ENCODE peak calls at places on chromosomes 12 and 14, in five cellular contexts. B, L, I, F and O are unnamed samples.

GRCh38 chr14:105279642-105280361 is 21.0 kb downstream of the BRF1 start:
- DNase-seq in B (no peak), L (no peak), I (no peak), F (no peak), O (no peak)

GRCh38 chr12:30830751-30831150 is 76.0 kb upstream of the CAPRIN2 start:
- DNase-seq in B (no peak), L (no peak), I (no peak), F (no peak), O (no peak)

GRCh38 chr12:114975974-114976310 is 292.0 kb upstream of the TBX3 start:
- DNase-seq in B (no peak), L (no peak), I (no peak), F (no peak), O (no peak)

GRCh38 chr14:61462566-61463195 is 141.3 kb downstream of the PRKCH start:
- DNase-seq in B (peak), L (no peak), I (no peak), F (peak), O (peak)

GRCh38 chr12:67441736-67442346 is 172.7 kb downstream of the CAND1 start:
- DNase-seq in B (peak), L (peak), I (peak), F (peak), O (peak)

GRCh38 chr12:65518771-65519170 is 240.3 kb downstream of the MSRB3 start:
- DNase-seq in B (no peak), L (no peak), I (no peak), F (no peak), O (no peak)

GRCh38 chr14:35669782-35670181 is 135.8 kb downstream of the INSM2 start:
- DNase-seq in B (no peak), L (no peak), I (no peak), F (no peak), O (no peak)

GRCh38 chr14:38127784-38128183 is 79.9 kb upstream of the SSTR1 start:
- DNase-seq in B (peak), L (no peak), I (no peak), F (no peak), O (peak)

GRCh38 chr14:105019861-105020814 is 745 bp downstream of the CDCA4 start:
- DNase-seq in B (peak), L (no peak), I (no peak), F (no peak), O (no peak)

GRCh38 chr14:38578278-38578681 is 322.4 kb upstream of the CLEC14A start:
- DNase-seq in B (peak), L (no peak), I (no peak), F (no peak), O (no peak)

GRCh38 chr12:132429122-132429931 is 60.6 kb upstream of the FBRSL1 start:
- DNase-seq in B (peak), L (no peak), I (no peak), F (peak), O (no peak)

GRCh38 chr14:24052656-24053547 is 1.1 kb downstream of the CARMIL3 start:
- DNase-seq in B (no peak), L (no peak), I (peak), F (no peak), O (no peak)

GRCh38 chr14:76698191-76698590 is 63.1 kb upstream of the VASH1 start:
- DNase-seq in B (no peak), L (no peak), I (no peak), F (no peak), O (no peak)

GRCh38 chr14:72948481-72949138 is 22.3 kb downstream of the DCAF4 start:
- DNase-seq in B (peak), L (peak), I (no peak), F (peak), O (no peak)

GRCh38 chr14:57403521-57403864 is 13.1 kb downstream of the NAA30 start:
- DNase-seq in B (no peak), L (no peak), I (no peak), F (no peak), O (no peak)

GRCh38 chr12:4997939-4998338 is 45.7 kb upstream of the KCNA5 start:
- DNase-seq in B (peak), L (no peak), I (no peak), F (no peak), O (peak)

GRCh38 chr12:120064054-120064940 is 52.3 kb downstream of the RAB35 start:
- DNase-seq in B (no peak), L (no peak), I (no peak), F (no peak), O (no peak)

GRCh38 chr12:43937947-43938346 is 102.1 kb downstream of the TMEM117 start:
- DNase-seq in B (peak), L (no peak), I (no peak), F (no peak), O (no peak)

GRCh38 chr12:108816652-108817335 is 40.6 kb downstream of the SSH1 start:
- DNase-seq in B (no peak), L (peak), I (no peak), F (no peak), O (no peak)